ENCODE peak calls at places on chromosomes 12 and 14, in seven cellular contexts. E is uterus; J is aorta; C is breast epithelium; B is CD8-positive, alpha-beta T cell; A is IMR-90; G is lung. P is an unnamed sample.

GRCh38 chr12:13141686-13142085 is 38.2 kb upstream of the GSG1 start:
- DNase-seq in E (no peak), J (no peak), C (no peak), B (no peak), A (no peak), G (no peak), P (no peak)

GRCh38 chr12:101908395-101908794 is 31.0 kb downstream of the DRAM1 start:
- DNase-seq in E (no peak), J (no peak), C (no peak), B (no peak), A (no peak), G (no peak), P (no peak)

GRCh38 chr12:41220931-41221330 is 32.8 kb downstream of the PDZRN4 start:
- DNase-seq in E (no peak), J (no peak), C (no peak), B (no peak), A (no peak), G (no peak), P (no peak)

GRCh38 chr12:110199360-110200123 is 75.4 kb downstream of the IFT81 start:
- DNase-seq in E (no peak), J (no peak), C (no peak), B (no peak), A (peak; percentile 78), G (no peak), P (no peak)

GRCh38 chr14:46940600-46940999 is 289.0 kb upstream of the RPL10L start:
- DNase-seq in E (no peak), J (no peak), C (no peak), B (no peak), A (no peak), G (no peak), P (no peak)

GRCh38 chr12:8078400-8078799 is 3.7 kb upstream of the NECAP1 start:
- DNase-seq in E (no peak), J (no peak), C (no peak), B (peak; percentile 65), A (peak; percentile 87), G (no peak), P (peak; percentile 67)

GRCh38 chr12:7460375-7461259 is 16.7 kb upstream of the CD163L1 start:
- DNase-seq in E (no peak), J (no peak), C (no peak), B (peak; percentile 58), A (peak; percentile 51), G (no peak), P (peak; percentile 20)

GRCh38 chr12:116427200-116427932 is 131.8 kb upstream of the MAP1LC3B2 start:
- DNase-seq in E (no peak), J (no peak), C (no peak), B (no peak), A (no peak), G (no peak), P (no peak)

GRCh38 chr12:88993655-88994054 is 358.6 kb downstream of the DUSP6 start:
- DNase-seq in E (no peak), J (no peak), C (no peak), B (no peak), A (peak; percentile 83), G (no peak), P (no peak)

GRCh38 chr14:95359974-95360826 is 40.5 kb upstream of the CLMN start:
- DNase-seq in E (no peak), J (no peak), C (no peak), B (no peak), A (no peak), G (no peak), P (no peak)

GRCh38 chr14:51333901-51334432 is 93.9 kb downstream of the TMX1 start:
- DNase-seq in E (no peak), J (no peak), C (no peak), B (no peak), A (peak; percentile 64), G (no peak), P (no peak)

GRCh38 chr12:122308811-122309210 is 42.5 kb upstream of the VPS33A start:
- DNase-seq in E (no peak), J (no peak), C (no peak), B (no peak), A (peak; percentile 67), G (no peak), P (no peak)

GRCh38 chr12:5051334-5051733 is 7.7 kb downstream of the KCNA5 start:
- DNase-seq in E (no peak), J (no peak), C (no peak), B (no peak), A (no peak), G (no peak), P (no peak)

GRCh38 chr14:96189288-96189711 is 15.3 kb upstream of the BDKRB2 start:
- DNase-seq in E (no peak), J (no peak), C (no peak), B (no peak), A (peak; percentile 97), G (peak; percentile 51), P (no peak)

GRCh38 chr14:92539875-92540274 is 26.3 kb downstream of the RIN3 start:
- DNase-seq in E (no peak), J (no peak), C (no peak), B (peak; percentile 26), A (peak; percentile 56), G (no peak), P (no peak)

GRCh38 chr12:806116-806805 is 53.9 kb downstream of the WNK1 start:
- DNase-seq in E (no peak), J (no peak), C (no peak), B (no peak), A (peak; percentile 50), G (no peak), P (no peak)

GRCh38 chr12:92389466-92389865 is 243.8 kb upstream of the BTG1 start:
- DNase-seq in E (no peak), J (no peak), C (no peak), B (no peak), A (no peak), G (no peak), P (no peak)

GRCh38 chr12:76586764-76587395 is 27.3 kb upstream of the OSBPL8 start:
- DNase-seq in E (peak; percentile 35), J (no peak), C (no peak), B (peak; percentile 54), A (peak; percentile 67), G (no peak), P (peak; percentile 34)

GRCh38 chr12:71746983-71747611 is 7.6 kb upstream of the RAB21 start:
- DNase-seq in E (peak; percentile 23), J (no peak), C (no peak), B (peak; percentile 44), A (peak; percentile 73), G (peak; percentile 32), P (no peak)

GRCh38 chr12:52655720-52656124 is 3.7 kb upstream of the KRT2 start:
- DNase-seq in E (no peak), J (no peak), C (no peak), B (no peak), A (no peak), G (peak; percentile 38), P (no peak)

GRCh38 chr12:47785036-47785886 is 12.2 kb downstream of the SLC48A1 start:
- DNase-seq in E (no peak), J (no peak), C (no peak), B (no peak), A (no peak), G (no peak), P (no peak)

GRCh38 chr12:88417531-88417930 is 162.7 kb downstream of the KITLG start:
- DNase-seq in E (no peak), J (no peak), C (no peak), B (no peak), A (no peak), G (no peak), P (no peak)

GRCh38 chr14:73058923-73059311 is 583 bp downstream of the RBM25 start:
- DNase-seq in E (peak; percentile 30), J (peak; percentile 78), C (no peak), B (no peak), A (peak; percentile 14), G (peak; percentile 39), P (no peak)

GRCh38 chr12:45131506-45131905 is 80.6 kb upstream of the DBX2 start:
- DNase-seq in E (no peak), J (no peak), C (no peak), B (no peak), A (no peak), G (no peak), P (no peak)

GRCh38 chr12:115879354-115879753 is 398.1 kb downstream of the MED13L start:
- DNase-seq in E (no peak), J (no peak), C (no peak), B (no peak), A (no peak), G (no peak), P (no peak)

GRCh38 chr12:109723311-109723791 is 9.7 kb downstream of the FAM222A start:
- DNase-seq in E (no peak), J (peak; percentile 84), C (peak; percentile 67), B (no peak), A (no peak), G (no peak), P (no peak)

GRCh38 chr12:124928095-124928911 is 13.9 kb upstream of the UBC start:
- DNase-seq in E (peak; percentile 92), J (peak; percentile 89), C (peak; percentile 81), B (peak; percentile 29), A (peak; percentile 91), G (peak; percentile 88), P (no peak)

GRCh38 chr12:2411011-2411410 is 358.2 kb downstream of the CACNA1C start:
- DNase-seq in E (no peak), J (no peak), C (no peak), B (no peak), A (no peak), G (no peak), P (no peak)
- H3K4me3 ChIP-seq in E (no peak overlapping the region), J (no peak overlapping the region), C (no peak overlapping the region), B (no peak overlapping the region), A (no peak overlapping the region), G (no peak overlapping the region), P (no peak overlapping the region)

GRCh38 chr14:104651876-104652260 is 37.5 kb upstream of the INF2 start:
- DNase-seq in E (no peak), J (no peak), C (no peak), B (no peak), A (no peak), G (no peak), P (no peak)
- H3K9me3 ChIP-seq in E (peaks cover 3% of the 10 kb centered on the region), J (no peaks in the 10 kb centered on the region), C (no peaks in the 10 kb centered on the region), B (no peaks in the 10 kb centered on the region), A (peaks cover 19% of the 10 kb centered on the region), G (no peaks in the 10 kb centered on the region), P (no peaks in the 10 kb centered on the region)

GRCh38 chr12:67677166-67677565 is 28.6 kb downstream of the DYRK2 start:
- DNase-seq in E (no peak), J (no peak), C (no peak), B (no peak), A (peak; percentile 27), G (no peak), P (no peak)
- H3K4me3 ChIP-seq in E (no peak overlapping the region), J (no peak overlapping the region), C (no peak overlapping the region), B (no peak overlapping the region), A (no peak overlapping the region), G (no peak overlapping the region), P (no peak overlapping the region)

DNA sequence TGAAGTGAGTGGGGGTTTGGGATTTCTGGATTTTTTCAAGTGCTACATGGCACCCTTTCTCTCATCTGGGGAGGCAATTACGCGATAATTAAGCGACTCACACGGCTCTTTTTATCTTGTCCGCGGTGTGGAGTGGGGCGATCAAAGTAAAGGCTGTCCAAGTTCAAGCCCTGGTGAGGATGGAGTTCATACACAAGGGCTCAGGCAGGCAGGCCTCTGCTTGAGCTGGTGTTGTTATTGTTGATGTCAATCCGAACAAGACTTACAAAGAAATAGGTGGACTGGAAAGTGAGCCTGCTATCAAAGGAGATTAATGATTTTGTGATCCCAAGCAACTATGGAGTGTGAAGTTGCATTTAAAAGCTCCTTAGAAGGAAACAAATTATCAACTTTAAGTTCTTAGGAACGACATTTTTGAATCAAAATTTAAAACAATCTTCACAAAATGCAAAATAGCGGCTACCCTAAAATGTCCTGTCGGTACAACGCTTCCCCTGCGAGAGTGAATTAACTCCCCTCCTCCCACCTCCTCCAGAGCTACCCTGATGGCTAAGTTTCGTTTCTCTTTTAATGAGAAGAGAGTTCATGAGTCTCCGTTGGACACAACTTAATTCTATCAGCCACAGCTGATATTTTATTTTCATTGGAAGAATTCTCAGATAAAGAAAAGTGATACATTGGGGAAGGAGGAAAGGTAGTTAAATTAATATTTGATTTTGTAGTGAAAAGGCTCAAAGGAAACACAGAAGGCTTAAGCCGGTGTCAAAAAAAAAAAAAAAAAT is 5.9 kb downstream of the FOXA1 start:
- DNase-seq in E (no peak), J (no peak), C (no peak), B (no peak), A (no peak), G (no peak), P (no peak)
- H3K9me3 ChIP-seq in E (no peaks in the 10 kb centered on the region), J (peaks cover 3% of the 10 kb centered on the region), C (no peaks in the 10 kb centered on the region), B (no peaks in the 10 kb centered on the region), A (peaks cover 23% of the 10 kb centered on the region), G (no peaks in the 10 kb centered on the region), P (no peaks in the 10 kb centered on the region)

P was measured in naive thymus-derived CD4-positive, alpha-beta T cell.